ENCODE peak calls at places on chromosomes 7 and 10, in eight cellular contexts. V, I, R, Y, C, X, L and W are unnamed samples.

GRCh38 chr10:61836233-61836887 is 65.1 kb upstream of the ARID5B start:
- DNase-seq in V (no peak), I (peak; percentile 13), Y (no peak), R (no peak), C (no peak), L (no peak), X (no peak), W (no peak)

GRCh38 chr10:114427124-114427852 is 23.0 kb upstream of the AFAP1L2 start:
- DNase-seq in I (no peak), X (no peak), R (no peak), V (no peak), C (no peak), L (no peak), Y (no peak), W (no peak)

GRCh38 chr10:125414998-125415397 is 254.6 kb upstream of the CTBP2 start:
- DNase-seq in X (no peak), R (no peak), C (no peak), L (no peak), I (no peak), V (no peak), Y (no peak), W (no peak)

GRCh38 chr10:17768506-17768905 is 16.5 kb downstream of the TMEM236 start:
- DNase-seq in Y (no peak), C (no peak), X (no peak), R (no peak), I (peak; percentile 46), L (no peak), V (no peak), W (no peak)

GRCh38 chr10:72567421-72567820 is 58.5 kb downstream of the MICU1 start:
- DNase-seq in X (peak; percentile 88), R (no peak), Y (no peak), C (no peak), V (no peak), L (no peak), I (no peak), W (peak; percentile 43)

GRCh38 chr7:43385856-43386255 is 197.1 kb upstream of the STK17A start:
- DNase-seq in I (no peak), R (no peak), L (peak; percentile 63), X (peak; percentile 4), Y (no peak), C (no peak), V (no peak), W (no peak)

GRCh38 chr10:119479532-119479931 is 63.0 kb downstream of the RGS10 start:
- DNase-seq in V (no peak), R (no peak), Y (no peak), I (no peak), X (no peak), C (no peak), L (no peak), W (no peak)

GRCh38 chr10:6384847-6385246 is 182.1 kb downstream of the PFKFB3 start:
- DNase-seq in L (no peak), Y (no peak), V (no peak), I (no peak), C (no peak), R (no peak), X (no peak), W (no peak)

GRCh38 chr10:394061-394438 is 258.8 kb downstream of the ZMYND11 start:
- DNase-seq in X (no peak), C (no peak), L (no peak), Y (no peak), V (no peak), R (peak; percentile 44), I (no peak), W (no peak)

GRCh38 chr7:28572321-28573058 is 160.2 kb downstream of the CREB5 start:
- DNase-seq in I (no peak), Y (no peak), L (no peak), X (no peak), V (no peak), R (no peak), C (peak; percentile 76), W (peak; percentile 52)

GRCh38 chr10:118621304-118621942 is 26.0 kb upstream of the PRLHR start:
- DNase-seq in Y (no peak), I (peak; percentile 2), V (no peak), L (peak; percentile 38), X (no peak), R (no peak), C (peak; percentile 82), W (peak; percentile 3)

GRCh38 chr7:51732066-51732465 is 415.5 kb upstream of the COBL start:
- DNase-seq in C (no peak), Y (no peak), X (no peak), V (no peak), I (no peak), L (no peak), R (no peak), W (no peak)

GRCh38 chr7:54545241-54545563 is 3.0 kb downstream of the VSTM2A start:
- DNase-seq in I (no peak), R (no peak), C (no peak), X (no peak), Y (no peak), V (no peak), L (no peak), W (no peak)

GRCh38 chr7:115910541-115911164 is 119.9 kb downstream of the TFEC start:
- DNase-seq in Y (no peak), I (peak; percentile 64), X (peak; percentile 35), L (no peak), R (no peak), C (peak; percentile 40), V (no peak), W (no peak)

GRCh38 chr10:6385683-6386082 is 183.0 kb downstream of the PFKFB3 start:
- DNase-seq in C (no peak), I (peak; percentile 32), L (no peak), R (no peak), V (no peak), Y (no peak), X (peak; percentile 90), W (no peak)

GRCh38 chr10:99658622-99659030 is 683 bp upstream of the ENTPD7 start:
- DNase-seq in L (peak; percentile 78), V (peak; percentile 5), Y (peak; percentile 7), R (peak; percentile 71), C (peak; percentile 3), I (peak; percentile 40), X (peak; percentile 26), W (no peak)

GRCh38 chr10:33600381-33600780 is 265.9 kb upstream of the NRP1 start:
- DNase-seq in Y (no peak), C (no peak), V (no peak), I (peak; percentile 61), R (no peak), X (peak; percentile 11), L (no peak), W (peak; percentile 11)

GRCh38 chr10:75291800-75292199 is 56.0 kb upstream of the COMTD1 start:
- DNase-seq in L (no peak), X (no peak), V (no peak), Y (no peak), R (no peak), I (no peak), C (no peak), W (no peak)

GRCh38 chr10:43348511-43349312 is 22.7 kb upstream of the FXYD4 start:
- DNase-seq in X (peak; percentile 62), I (peak; percentile 91), C (peak; percentile 69), Y (peak; percentile 88), L (peak; percentile 90), R (peak; percentile 91), V (peak; percentile 80), W (peak; percentile 91)

GRCh38 chr7:80039255-80039884 is 95.3 kb upstream of the GNAI1 start:
- DNase-seq in R (no peak), L (no peak), I (no peak), C (no peak), X (peak; percentile 26), V (no peak), Y (no peak), W (no peak)

GRCh38 chr10:21497177-21497807 is 28.2 kb downstream of the SKIDA1 start:
- DNase-seq in L (peak; percentile 60), X (peak; percentile 64), I (peak; percentile 75), R (peak; percentile 97), Y (peak; percentile 10), V (no peak), C (peak; percentile 73), W (peak; percentile 97)

GRCh38 chr10:59366310-59366709 is 4.0 kb upstream of the FAM13C start:
- DNase-seq in L (no peak), X (peak; percentile 18), Y (no peak), I (no peak), C (no peak), R (no peak), V (no peak), W (no peak)

GRCh38 chr10:99619090-99619800 is 994 bp downstream of the SLC25A28 start:
- DNase-seq in V (no peak), R (no peak), I (no peak), X (no peak), L (peak; percentile 7), C (no peak), Y (no peak), W (no peak)

GRCh38 chr7:137454169-137455166 is 110.9 kb upstream of the PTN start:
- DNase-seq in X (peak; percentile 58), V (no peak), I (peak; percentile 80), Y (no peak), C (peak; percentile 31), L (no peak), R (no peak), W (no peak)

GRCh38 chr7:1555813-1556540 is at the start of gene TMEM184A:
- DNase-seq in Y (peak; percentile 46), R (peak; percentile 93), L (peak; percentile 66), I (peak; percentile 82), C (peak; percentile 87), V (peak; percentile 34), X (no peak), W (peak; percentile 100)

GRCh38 chr10:97547889-97548485 is 24.6 kb upstream of the ANKRD2 start:
- DNase-seq in C (no peak), R (no peak), Y (no peak), L (no peak), I (no peak), X (peak; percentile 49), V (no peak), W (no peak)

GRCh38 chr10:127649642-127650041 is 87.3 kb upstream of the FOXI2 start:
- DNase-seq in Y (no peak), I (peak; percentile 23), R (no peak), X (peak; percentile 6), L (no peak), V (no peak), C (no peak), W (peak; percentile 9)

GRCh38 chr7:22936246-22936645 is 77.7 kb downstream of the HYCC1 start:
- DNase-seq in V (no peak), L (no peak), I (no peak), C (no peak), R (no peak), Y (no peak), X (no peak), W (no peak)

GRCh38 chr7:40782836-40783235 is 648.0 kb downstream of the SUGCT start:
- DNase-seq in R (no peak), L (no peak), C (no peak), I (no peak), Y (no peak), V (no peak), X (peak; percentile 36), W (no peak)